ENCODE peak calls at places on chromosomes 1 and 21, in ten cellular contexts. A is GM23248, H is endothelial cell of umbilical vein, X is hepatocyte, P is GM12878, R is mammary epithelial cell, O is GM23338, U is HCT116, F is fibroblast of lung, D is astrocyte. T is an unnamed sample.

GRCh38 chr1:147919881-147920280 is 8.3 kb upstream of the GPR89B start:
- DNase-seq in O (no peak), D (no peak), P (no peak), U (no peak), R (peak), F (no peak), A (peak), X (no peak), H (no peak), T (no peak)

GRCh38 chr1:83931658-83932253 is 67.2 kb downstream of the TTLL7 start:
- DNase-seq in O (peak), P (no peak), X (peak), A (peak), F (peak), D (peak), R (peak), U (peak), H (peak), T (peak)

GRCh38 chr1:237903961-237904360 is 13.2 kb upstream of the ZP4 start:
- DNase-seq in A (no peak), F (no peak), H (no peak), O (no peak), R (peak), P (no peak), D (no peak), U (no peak), X (no peak), T (no peak)

GRCh38 chr1:180892675-180893074 is 20.0 kb upstream of the KIAA1614 start:
- DNase-seq in O (no peak), D (no peak), A (no peak), H (no peak), U (no peak), R (no peak), F (no peak), P (no peak), X (no peak), T (no peak)

GRCh38 chr1:195735140-195735539 is 873.1 kb downstream of the KCNT2 start:
- DNase-seq in P (no peak), R (no peak), H (no peak), X (no peak), F (no peak), O (no peak), D (no peak), A (no peak), U (no peak), T (no peak)

GRCh38 chr1:53381790-53382401 is 54.0 kb upstream of the LRP8 start:
- DNase-seq in X (no peak), F (peak), H (peak), U (peak), A (peak), R (peak), P (no peak), O (no peak), D (peak), T (no peak)

GRCh38 chr1:95080446-95080845 is 7.7 kb upstream of the ALG14 start:
- DNase-seq in H (no peak), D (no peak), A (no peak), U (no peak), X (no peak), F (no peak), O (no peak), P (no peak), R (no peak), T (no peak)

GRCh38 chr1:159867322-159868064 is 5.0 kb upstream of the VSIG8 start:
- DNase-seq in U (no peak), R (no peak), D (no peak), F (peak), O (peak), A (peak), X (peak), H (peak), P (no peak), T (no peak)

GRCh38 chr1:67053535-67053784 is 488 bp downstream of the SLC35D1 start:
- DNase-seq in A (peak), F (no peak), R (no peak), H (no peak), U (no peak), D (no peak), X (peak), P (no peak), O (peak), T (peak)

GRCh38 chr1:1614204-1614953 is 921 bp upstream of the MIB2 start:
- DNase-seq in F (peak), X (peak), U (no peak), P (no peak), R (peak), H (no peak), A (peak), O (no peak), D (peak), T (no peak)

GRCh38 chr21:42850463-42850862 is 28.9 kb downstream of the WDR4 start:
- DNase-seq in P (no peak), H (no peak), D (no peak), O (no peak), F (no peak), R (no peak), U (no peak), A (no peak), X (no peak), T (no peak)

GRCh38 chr1:53899708-53900107 is 5.7 kb downstream of the DIO1 start:
- DNase-seq in P (no peak), H (no peak), U (no peak), X (no peak), F (no peak), O (no peak), A (no peak), R (no peak), D (no peak), T (no peak)

GRCh38 chr1:147567594-147568381 is 26.5 kb downstream of the BCL9 start:
- DNase-seq in H (no peak), A (no peak), U (no peak), D (no peak), P (no peak), R (no peak), X (no peak), O (peak), F (no peak), T (no peak)

GRCh38 chr21:42013338-42013737 is 3.2 kb upstream of the ZBTB21 start:
- DNase-seq in X (no peak), F (no peak), U (no peak), D (no peak), P (no peak), O (no peak), H (no peak), A (no peak), R (no peak), T (no peak)

GRCh38 chr1:18955442-18956188 is 861 bp downstream of the IFFO2 start:
- DNase-seq in X (peak), D (no peak), R (peak), U (no peak), P (no peak), F (no peak), A (peak), O (peak), H (peak), T (peak)
- TF ChIP-seq EZH2 in X (no peak), D (no peak), R (no peak), U (no peak), P (no peak), F (no peak), A (no peak), O (no peak), H (no peak), T (no peak)

DNA sequence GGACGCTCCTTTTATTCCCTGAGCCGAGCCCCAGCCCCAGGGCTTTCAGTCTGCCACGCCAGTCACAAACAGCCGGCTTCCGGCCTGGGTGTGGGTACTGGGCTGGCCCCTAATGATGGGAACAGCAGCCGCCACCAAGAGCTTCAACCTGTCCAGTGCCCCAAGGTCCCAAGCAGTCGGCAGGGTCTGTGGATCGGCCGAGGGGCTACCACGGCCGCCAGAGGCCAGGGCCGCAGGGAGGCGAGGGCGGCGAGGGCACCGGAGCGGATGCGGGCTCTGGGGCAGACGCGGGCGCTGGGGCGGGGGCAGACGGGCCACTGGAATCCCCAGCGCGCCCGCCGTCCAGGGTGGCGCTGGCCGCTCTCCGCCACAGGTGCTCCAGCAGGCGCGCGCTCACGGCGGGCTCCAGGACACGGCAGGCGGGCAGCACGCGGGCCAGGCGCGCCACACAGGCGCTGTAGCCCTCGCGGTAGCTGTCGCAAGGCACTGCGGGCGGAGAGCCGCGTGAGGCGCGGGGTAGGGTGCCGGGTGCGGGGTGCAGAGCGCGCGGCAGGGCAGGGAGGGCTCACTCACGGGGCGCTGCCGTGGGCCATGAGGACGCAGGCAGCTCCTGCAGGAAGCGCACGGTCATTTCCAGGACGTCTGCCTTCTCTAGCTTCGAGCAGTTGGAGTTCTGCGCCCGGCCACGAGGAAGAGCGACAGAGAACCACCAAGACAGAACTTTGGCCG is 887 bp downstream of the HES2 start:
- DNase-seq in X (no peak), D (no peak), U (no peak), R (no peak), A (peak), O (peak), F (no peak), H (no peak), P (no peak), T (no peak)
- TF ChIP-seq EZH2 in X (peak), D (peak), U (no peak), R (no peak), A (no peak), O (peak), F (peak), H (peak), P (no peak), T (no peak)

GRCh38 chr1:47436304-47436978 is 1.4 kb upstream of the FOXD2 start:
- DNase-seq in F (peak), R (peak), O (peak), H (peak), P (peak), D (peak), X (peak), U (peak), A (peak), T (peak)
- TF ChIP-seq EZH2 in F (no peak), R (no peak), O (peak), H (peak), P (no peak), D (peak), X (no peak), U (no peak), A (no peak), T (no peak)

GRCh38 chr1:6241887-6242740 is 1.9 kb upstream of the HES3 start:
- DNase-seq in P (no peak), H (no peak), F (no peak), X (peak), U (no peak), O (peak), D (no peak), A (peak), R (no peak), T (no peak)
- TF ChIP-seq EZH2 in P (no peak), H (peak), F (peak), X (no peak), U (no peak), O (no peak), D (peak), A (peak), R (peak), T (peak)

GRCh38 chr21:33023574-33024277 is 2.0 kb upstream of the OLIG2 start:
- DNase-seq in O (peak), X (no peak), A (no peak), D (no peak), P (no peak), F (no peak), U (no peak), H (no peak), R (no peak), T (no peak)
- TF ChIP-seq EZH2 in O (peak), X (peak), A (no peak), D (peak), P (no peak), F (no peak), U (no peak), H (no peak), R (peak), T (peak)